ENCODE peak calls at places on chromosomes 5 and 9, in eight cellular contexts. N is EL; B is GM12864; Y is stimulated activated naive CD8-positive, alpha-beta T cell treated with anti-CD3 and anti-CD28 coated beads, Interleukin-15, Interleukin-2, amounts not matched to agents 100 U/mL and 50 U/mL, for 24 hours; S is stimulated activated CD8-positive, alpha-beta memory T cell treated with anti-CD3 and anti-CD28 coated beads, Interleukin-12 subunit alpha, Interleukin-12 subunit beta, amount 100 ng/mL, for 4 hours; I is cardiac fibroblast; E is endothelial cell; G is frontal cortex. Q is an unnamed sample.

GRCh38 chr9:135020481-135021392 is 66.7 kb upstream of the OLFM1 start:
- DNase-seq in N (no peak), B (no peak), Y (no peak), S (no peak), I (no peak), E (no peak), G (no peak), Q (no peak)

GRCh38 chr9:127418037-127418471 is 6.1 kb upstream of the ZNF79 start:
- DNase-seq in N (no peak), B (no peak), Y (peak), S (no peak), I (no peak), E (peak), G (no peak), Q (peak)

GRCh38 chr5:32612134-32612888 is 27.0 kb downstream of the SUB1 start:
- DNase-seq in N (peak), B (no peak), Y (no peak), S (no peak), I (peak), E (no peak), G (no peak), Q (no peak)

GRCh38 chr5:1371191-1371590 is 26.3 kb upstream of the CLPTM1L start:
- DNase-seq in N (no peak), B (no peak), Y (no peak), S (no peak), I (no peak), E (no peak), G (no peak), Q (no peak)

GRCh38 chr9:93196095-93197055 is 12.4 kb downstream of the WNK2 start:
- DNase-seq in N (no peak), B (no peak), Y (no peak), S (no peak), I (no peak), E (no peak), G (no peak), Q (peak)

GRCh38 chr5:146647656-146648199 is 131.7 kb upstream of the GPR151 start:
- DNase-seq in N (peak), B (no peak), Y (no peak), S (no peak), I (no peak), E (no peak), G (no peak), Q (no peak)

GRCh38 chr5:66967826-66968262 is 228.8 kb downstream of the CD180 start:
- DNase-seq in N (peak), B (no peak), Y (no peak), S (no peak), I (no peak), E (no peak), G (no peak), Q (peak)

GRCh38 chr9:36401179-36401740 is 1.2 kb upstream of the RNF38 start:
- DNase-seq in N (peak), B (no peak), Y (no peak), S (no peak), I (peak), E (no peak), G (peak), Q (peak)

GRCh38 chr5:14595189-14595588 is 13.6 kb downstream of the OTULINL start:
- DNase-seq in N (no peak), B (peak), Y (no peak), S (no peak), I (no peak), E (no peak), G (no peak), Q (peak)

GRCh38 chr9:134167530-134167931 is 3.2 kb upstream of the RNU6ATAC start:
- DNase-seq in N (peak), B (no peak), Y (no peak), S (no peak), I (peak), E (no peak), G (no peak), Q (no peak)

GRCh38 chr5:110751902-110752762 is 13.3 kb downstream of the SLC25A46 start:
- DNase-seq in N (no peak), B (peak), Y (peak), S (no peak), I (peak), E (no peak), G (no peak), Q (peak)

GRCh38 chr5:172276214-172276613 is 7.3 kb downstream of the UBTD2 start:
- DNase-seq in N (no peak), B (no peak), Y (no peak), S (no peak), I (peak), E (no peak), G (no peak), Q (no peak)

GRCh38 chr9:124510650-124511425 is 3.6 kb upstream of the NR5A1 start:
- DNase-seq in N (no peak), B (no peak), Y (no peak), S (no peak), I (peak), E (no peak), G (no peak), Q (no peak)

GRCh38 chr5:10553476-10553875 is 10.4 kb upstream of the ANKRD33B start:
- DNase-seq in N (no peak), B (no peak), Y (no peak), S (no peak), I (no peak), E (no peak), G (no peak), Q (no peak)

GRCh38 chr5:132457371-132458225 is 33.0 kb downstream of the IRF1 start:
- DNase-seq in N (peak), B (no peak), Y (no peak), S (no peak), I (peak), E (no peak), G (no peak), Q (no peak)

GRCh38 chr5:133985540-133986180 is 17.2 kb upstream of the C5orf15 start:
- DNase-seq in N (no peak), B (no peak), Y (no peak), S (no peak), I (no peak), E (no peak), G (no peak), Q (no peak)

GRCh38 chr9:95268681-95269080 is 48.8 kb downstream of the FANCC start:
- DNase-seq in N (no peak), B (peak), Y (no peak), S (no peak), I (peak), E (no peak), G (peak), Q (peak)

GRCh38 chr5:143562935-143563334 is 159.4 kb upstream of the NR3C1 start:
- DNase-seq in N (peak), B (no peak), Y (no peak), S (no peak), I (peak), E (no peak), G (no peak), Q (no peak)